ENCODE peak calls at places on chromosomes 7 and 10, in nine cellular contexts. Q is OCI-LY7, D is thoracic aorta, J is endodermal cell, M is foreskin fibroblast, C is left ventricle myocardium inferior, P is fibroblast of lung, U is retinal pigment epithelial cell, E is right lobe of liver. A is an unnamed sample.

GRCh38 chr7:125061776-125062397 is 132.3 kb upstream of the POT1 start:
- DNase-seq in Q (no peak), D (no peak), J (no peak), M (peak), C (no peak), P (peak), U (peak), E (no peak), A (no peak)

GRCh38 chr7:47796347-47796746 is 151.9 kb downstream of the PKD1L1 start:
- DNase-seq in Q (no peak), D (no peak), J (peak), M (no peak), C (no peak), P (no peak), U (no peak), E (no peak), A (no peak)

GRCh38 chr7:31955021-31955420 is 115.2 kb downstream of the PDE1C start:
- DNase-seq in Q (no peak), D (no peak), J (no peak), M (no peak), C (no peak), P (no peak), U (no peak), E (no peak), A (no peak)

GRCh38 chr10:98414932-98415709 is at the start of gene PYROXD2:
- DNase-seq in Q (no peak), D (peak), J (peak), M (peak), C (peak), P (peak), U (peak), E (peak), A (peak)

GRCh38 chr7:105840981-105841749 is 35.2 kb downstream of the ATXN7L1 start:
- DNase-seq in Q (no peak), D (no peak), J (no peak), M (no peak), C (no peak), P (no peak), U (no peak), E (no peak), A (no peak)

GRCh38 chr10:18822156-18822555 is 162.9 kb downstream of the ARL5B start:
- DNase-seq in Q (peak), D (no peak), J (peak), M (no peak), C (no peak), P (peak), U (peak), E (no peak), A (no peak)

GRCh38 chr7:120053390-120053961 is 219.5 kb upstream of the KCND2 start:
- DNase-seq in Q (no peak), D (no peak), J (no peak), M (peak), C (no peak), P (peak), U (no peak), E (no peak), A (no peak)

GRCh38 chr7:2632717-2633537 is 1.1 kb downstream of the TTYH3 start:
- DNase-seq in Q (peak), D (no peak), J (peak), M (peak), C (peak), P (peak), U (no peak), E (peak), A (peak)

GRCh38 chr10:112938808-112939482 is 11.1 kb upstream of the TCF7L2 start:
- DNase-seq in Q (no peak), D (no peak), J (peak), M (no peak), C (no peak), P (no peak), U (no peak), E (no peak), A (no peak)

GRCh38 chr7:25852249-25852994 is 299.6 kb upstream of the NFE2L3 start:
- DNase-seq in Q (no peak), D (no peak), J (peak), M (no peak), C (no peak), P (peak), U (no peak), E (no peak), A (no peak)

DNA sequence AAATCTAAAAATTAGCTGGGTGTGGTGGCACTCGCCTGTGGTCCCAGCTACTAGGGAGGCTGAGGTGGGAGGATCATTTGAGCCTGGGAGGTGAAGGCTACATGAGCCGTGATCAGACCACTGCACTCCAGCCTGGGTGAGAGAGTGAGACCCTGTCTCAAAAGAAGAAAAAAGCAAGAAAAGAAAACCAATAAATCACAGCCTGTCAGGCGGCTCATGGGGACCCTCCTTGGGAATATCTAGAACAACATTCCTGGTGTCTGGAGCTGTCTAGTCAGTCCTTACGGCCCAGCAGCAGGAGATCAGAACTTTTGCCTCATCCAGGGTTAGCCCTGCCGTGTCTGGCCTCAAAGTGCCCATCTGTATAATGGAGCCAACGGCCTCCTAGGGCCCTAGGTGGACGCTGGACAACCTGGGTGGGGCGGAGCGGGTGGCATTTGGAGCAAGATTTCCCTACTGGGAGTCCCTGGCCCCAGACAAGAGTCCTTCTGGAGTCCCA is 130.7 kb upstream of the TNRC18 start:
- DNase-seq in Q (no peak), D (no peak), J (peak), M (no peak), C (no peak), P (no peak), U (no peak), E (no peak), A (no peak)
- H3K4me3 ChIP-seq in Q (no peak), D (peak), J (no peak), M (peak), C (peak), P (no peak), U (no peak), E (no peak), A (no peak)

DNA sequence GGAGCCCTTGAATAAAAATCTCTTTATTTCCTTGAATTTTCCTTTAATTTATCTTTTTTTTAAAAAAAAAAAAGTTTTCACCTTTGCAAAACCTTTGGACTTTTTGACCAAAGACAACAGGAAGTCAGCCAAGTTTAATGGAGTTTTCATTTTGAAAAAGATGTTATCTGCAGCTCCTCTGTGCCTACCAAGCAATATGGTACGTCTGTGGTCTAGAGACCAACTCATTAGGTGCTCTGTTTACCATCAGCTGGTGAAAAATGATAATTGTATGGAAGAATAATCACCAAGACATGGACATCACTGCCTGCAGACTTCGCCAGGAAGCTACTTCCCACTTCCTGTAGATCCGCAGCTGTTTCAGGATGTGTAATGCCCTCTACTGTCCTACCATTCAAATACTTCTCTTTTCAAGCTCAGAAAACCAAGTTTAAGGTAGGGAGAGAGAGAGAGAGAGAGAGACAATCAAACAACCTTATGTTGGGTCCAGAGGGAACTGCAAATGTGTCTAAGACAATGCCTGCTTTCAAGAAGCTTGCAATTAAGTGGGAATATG is 18.7 kb downstream of the PLXNA4 start:
- DNase-seq in Q (no peak), D (no peak), J (no peak), M (no peak), C (no peak), P (peak), U (no peak), E (no peak), A (no peak)
- TF ChIP-seq CTCF in Q (peak), D (no peak), J (peak), M (no peak), C (no peak), P (no peak), U (no peak), E (peak), A (no peak)

GRCh38 chr10:91634246-91634645 is 1.4 kb upstream of the PPP1R3C start:
- DNase-seq in Q (no peak), D (no peak), J (no peak), M (no peak), C (no peak), P (no peak), U (no peak), E (no peak), A (no peak)

GRCh38 chr10:91627344-91628102 is 5.3 kb downstream of the PPP1R3C start:
- DNase-seq in Q (no peak), D (no peak), J (no peak), M (no peak), C (no peak), P (no peak), U (no peak), E (no peak), A (no peak)

GRCh38 chr10:91632671-91633550 is at the start of gene PPP1R3C:
- DNase-seq in Q (no peak), D (peak), J (peak), M (peak), C (peak), P (peak), U (peak), E (peak), A (peak)

GRCh38 chr10:91629715-91630549 is 2.9 kb downstream of the PPP1R3C start:
- DNase-seq in Q (no peak), D (no peak), J (no peak), M (no peak), C (no peak), P (peak), U (no peak), E (no peak), A (no peak)

GRCh38 chr10:91630592-91630991 is 2.3 kb downstream of the PPP1R3C start:
- DNase-seq in Q (no peak), D (no peak), J (no peak), M (no peak), C (no peak), P (no peak), U (no peak), E (no peak), A (no peak)
- H3K4me3 ChIP-seq in Q (no peak), D (peak), J (no peak), M (peak), C (peak), P (peak), U (no peak), E (peak), A (peak)

DNA sequence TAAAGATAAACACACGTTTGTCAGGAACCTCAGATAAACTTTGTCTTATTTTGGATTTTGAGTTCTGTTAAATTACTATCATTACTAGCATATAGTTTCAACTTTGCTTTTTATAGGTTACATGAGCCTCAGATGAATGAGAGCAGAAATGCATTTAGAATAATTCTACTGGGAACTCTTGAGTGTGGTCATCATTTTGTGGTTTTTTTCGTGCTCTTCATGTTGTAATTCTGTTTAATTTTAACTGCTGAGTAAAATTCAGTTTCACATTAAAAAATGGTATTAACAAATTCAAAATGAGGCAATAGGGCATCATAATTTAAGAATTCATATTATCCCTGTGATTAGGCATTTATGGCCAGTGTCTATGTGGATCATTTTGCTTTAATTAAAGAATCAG is 72.9 kb downstream of the GNAI1 start:
- DNase-seq in Q (no peak), D (no peak), J (no peak), M (no peak), C (no peak), P (peak), U (no peak), E (no peak), A (no peak)
- TF ChIP-seq CTCF in Q (no peak), D (no peak), J (no peak), M (no peak), C (no peak), P (no peak), U (no peak), E (no peak), A (no peak)

DNA sequence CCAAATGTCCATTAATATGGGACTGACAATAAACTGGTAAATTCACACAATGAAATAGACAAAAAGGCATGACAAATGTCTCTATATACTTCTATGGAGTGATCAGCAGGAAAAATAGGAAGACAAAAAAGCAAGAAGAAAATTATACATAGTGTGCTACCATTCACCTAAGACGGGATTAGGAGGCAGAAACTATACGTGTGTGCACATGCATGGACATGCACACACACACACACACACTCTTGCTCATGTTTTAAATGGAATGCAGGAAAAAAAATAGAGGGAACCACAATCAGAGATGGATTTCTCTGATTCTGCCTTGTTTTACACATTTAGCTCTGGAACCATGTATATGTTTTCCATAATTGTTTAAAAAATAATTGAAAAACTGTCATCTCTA is 119.0 kb downstream of the ZFAND4 start:
- DNase-seq in Q (no peak), D (no peak), J (no peak), M (no peak), C (no peak), P (no peak), U (no peak), E (no peak), A (no peak)
- H3K4me3 ChIP-seq in Q (no peak), D (no peak), J (no peak), M (no peak), C (no peak), P (no peak), U (no peak), E (no peak), A (no peak)

A was measured in pancreas.